ENCODE peak calls at places on chromosomes 13 and 19, in nine cellular contexts. B, D, X, J, T, V, Q, E and K are unnamed samples.

GRCh38 chr19:8550070-8550469 is 27.2 kb downstream of the MYO1F start:
- DNase-seq in E (no peak), J (no peak), X (no peak), Q (no peak), V (no peak), D (no peak), T (no peak), B (no peak), K (no peak)

GRCh38 chr13:64099994-64100393 is 2684.3 kb upstream of the PCDH20 start:
- DNase-seq in J (no peak), E (no peak), V (no peak), T (no peak), Q (no peak), X (no peak), D (no peak), B (no peak), K (no peak)

GRCh38 chr13:102587916-102588315 is 8.9 kb upstream of the TPP2 start:
- DNase-seq in X (no peak), T (no peak), D (no peak), J (no peak), B (no peak), E (no peak), V (no peak), Q (no peak), K (no peak)

GRCh38 chr13:83162493-83162892 is 719.8 kb downstream of the SLITRK1 start:
- DNase-seq in Q (no peak), D (peak; percentile 17), J (no peak), E (no peak), B (no peak), V (no peak), X (no peak), T (peak; percentile 3), K (no peak)

GRCh38 chr13:98821372-98822237 is 69.1 kb upstream of the SLC15A1 start:
- DNase-seq in X (no peak), B (no peak), T (no peak), V (no peak), D (no peak), J (no peak), E (no peak), Q (no peak), K (no peak)

GRCh38 chr13:71964491-71965108 is 97.6 kb upstream of the DACH1 start:
- DNase-seq in X (no peak), J (no peak), E (no peak), D (no peak), Q (no peak), B (no peak), V (no peak), T (no peak), K (no peak)

GRCh38 chr13:24104723-24105122 is 55.8 kb upstream of the SPATA13 start:
- DNase-seq in Q (no peak), B (no peak), J (no peak), V (no peak), X (no peak), E (no peak), T (no peak), D (no peak), K (no peak)

GRCh38 chr19:6833166-6833790 is 54.1 kb upstream of the ADGRE1 start:
- DNase-seq in J (no peak), Q (no peak), B (no peak), T (no peak), X (no peak), E (no peak), D (no peak), V (no peak), K (no peak)

GRCh38 chr13:113777311-113778260 is 18.6 kb downstream of the TMEM255B start:
- DNase-seq in B (peak; percentile 38), X (no peak), Q (no peak), V (no peak), E (no peak), J (no peak), D (peak; percentile 17), T (peak; percentile 34), K (no peak)

GRCh38 chr13:31639443-31640163 is 99.7 kb upstream of the RXFP2 start:
- DNase-seq in B (no peak), Q (no peak), E (no peak), T (no peak), J (no peak), D (peak; percentile 7), X (no peak), V (no peak), K (no peak)

GRCh38 chr19:48837586-48838191 is 1.4 kb upstream of the HSD17B14 start:
- DNase-seq in J (no peak), D (no peak), T (no peak), B (no peak), E (no peak), X (no peak), Q (no peak), V (peak; percentile 64), K (no peak)

GRCh38 chr13:21016487-21016886 is 44.9 kb downstream of the LATS2 start:
- DNase-seq in T (no peak), B (no peak), J (no peak), V (no peak), Q (no peak), D (no peak), X (no peak), E (no peak), K (no peak)

GRCh38 chr19:409006-409514 is at the start of gene C2CD4C:
- DNase-seq in B (peak; percentile 43), T (peak; percentile 68), E (peak; percentile 43), Q (no peak), J (no peak), D (no peak), V (no peak), X (no peak), K (peak; percentile 64)

GRCh38 chr19:44313231-44313630 is 8.4 kb upstream of the ZNF235 start:
- DNase-seq in J (no peak), B (no peak), Q (no peak), E (no peak), D (no peak), V (no peak), X (no peak), T (no peak), K (no peak)

GRCh38 chr19:43651758-43652545 is 12.3 kb upstream of the CADM4 start:
- DNase-seq in T (peak; percentile 81), X (peak; percentile 66), B (peak; percentile 64), D (peak; percentile 65), V (peak; percentile 80), Q (peak; percentile 12), E (peak; percentile 46), J (no peak), K (peak; percentile 44)

GRCh38 chr13:27792393-27793218 is at the start of gene GSX1:
- DNase-seq in E (peak; percentile 75), T (no peak), X (peak; percentile 72), D (peak; percentile 63), B (peak; percentile 70), Q (no peak), J (no peak), V (no peak), K (peak; percentile 75)
- H3K27me3 ChIP-seq in E (peaks cover 20% of the 10 kb centered on the region), T (peaks cover 26% of the 10 kb centered on the region), X (peaks cover 100% of the 10 kb centered on the region), D (peaks cover 89% of the 10 kb centered on the region), B (peaks cover 5% of the 10 kb centered on the region), Q (peaks cover 100% of the 10 kb centered on the region), J (no peaks in the 10 kb centered on the region), V (peaks cover 100% of the 10 kb centered on the region), K (peaks cover 100% of the 10 kb centered on the region)

DNA sequence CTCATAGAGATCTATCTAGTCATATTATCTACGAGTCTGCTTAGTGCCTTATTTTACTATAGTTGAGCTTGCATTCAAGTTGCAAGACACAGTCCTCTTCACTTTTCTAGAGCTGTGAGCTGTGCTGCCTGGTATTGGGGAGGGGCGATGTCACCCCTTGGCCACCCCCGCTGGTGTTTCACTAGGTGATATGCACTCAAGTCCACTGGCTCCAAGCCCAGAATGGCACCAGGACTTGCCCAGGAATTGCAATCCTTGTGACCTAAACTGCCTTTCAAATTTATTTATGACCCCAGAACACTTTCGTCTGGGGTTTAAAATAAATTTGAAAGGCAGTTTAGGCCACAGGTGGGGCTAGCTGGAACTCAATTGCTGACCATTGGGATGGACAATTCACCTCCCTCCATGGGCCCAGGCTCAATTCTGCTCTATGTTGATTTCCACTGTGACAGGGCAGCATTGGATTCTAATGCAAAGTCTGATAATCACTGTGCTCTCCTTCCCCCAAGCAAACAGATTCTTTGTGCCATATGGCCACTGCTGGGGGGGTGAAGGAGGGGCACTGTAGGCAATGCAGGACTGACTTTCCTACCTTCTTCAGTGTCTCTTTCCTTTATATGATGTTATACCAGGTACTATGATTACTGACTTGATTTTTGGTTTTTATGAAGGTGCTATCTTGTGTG is 1244.2 kb upstream of the MIR17HG start:
- DNase-seq in V (no peak), T (no peak), D (no peak), X (no peak), B (no peak), E (no peak), J (no peak), Q (no peak), K (no peak)
- H3K36me3 ChIP-seq in V (no peaks in the 10 kb centered on the region), T (no peaks in the 10 kb centered on the region), D (no peaks in the 10 kb centered on the region), X (no peaks in the 10 kb centered on the region), B (no peaks in the 10 kb centered on the region), E (no peaks in the 10 kb centered on the region), J (no peaks in the 10 kb centered on the region), Q (no peaks in the 10 kb centered on the region), K (no peaks in the 10 kb centered on the region)

DNA sequence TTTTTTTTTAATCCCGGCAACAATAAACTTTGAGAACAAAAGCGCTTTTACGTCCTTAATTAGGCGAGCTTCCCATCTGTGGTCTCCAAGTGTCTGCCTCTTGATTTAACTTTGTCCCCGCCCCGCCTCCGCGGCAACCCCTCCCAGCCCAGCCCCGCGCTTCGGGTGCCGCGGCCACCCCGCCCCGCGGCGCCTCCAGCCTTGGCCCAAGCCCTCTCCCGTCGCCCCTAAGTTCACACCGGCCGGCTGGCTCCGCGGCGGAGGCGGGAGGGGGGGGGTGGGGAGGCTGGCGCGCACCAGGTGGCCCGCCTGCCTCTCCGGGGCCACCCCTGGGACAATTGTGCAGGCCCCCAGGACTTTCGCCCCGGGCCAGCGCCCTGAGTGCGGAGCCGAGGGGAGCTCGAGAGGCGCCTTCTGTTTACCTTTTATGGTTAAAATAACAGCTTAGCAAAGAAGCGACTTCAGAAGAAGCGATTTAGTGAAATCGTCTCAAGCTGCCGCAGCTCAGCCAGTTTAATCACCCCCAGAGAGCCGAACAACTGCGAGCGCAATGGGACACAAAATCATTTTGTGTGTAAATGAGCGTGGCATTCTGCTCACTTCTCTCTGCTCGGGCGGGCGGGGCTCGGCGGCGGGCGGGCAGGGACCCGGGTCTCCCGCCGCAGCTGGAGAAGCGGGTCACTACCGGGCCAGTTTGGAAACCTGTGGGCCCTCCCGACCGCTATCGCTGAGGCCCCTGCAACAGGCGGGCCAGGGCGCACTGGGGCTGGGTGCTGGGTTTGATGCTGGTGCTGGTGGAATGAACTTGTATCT is 1.4 kb downstream of the KCTD15 start:
- DNase-seq in Q (no peak), J (no peak), B (peak; percentile 82), E (peak; percentile 58), T (peak; percentile 84), D (peak; percentile 33), V (peak; percentile 81), X (peak; percentile 57), K (peak; percentile 82)
- TF ChIP-seq POLR2A in Q (no peak), J (no peak), B (no peak), E (no peak), T (no peak), D (no peak), V (no peak), X (no peak), K (no peak)

DNA sequence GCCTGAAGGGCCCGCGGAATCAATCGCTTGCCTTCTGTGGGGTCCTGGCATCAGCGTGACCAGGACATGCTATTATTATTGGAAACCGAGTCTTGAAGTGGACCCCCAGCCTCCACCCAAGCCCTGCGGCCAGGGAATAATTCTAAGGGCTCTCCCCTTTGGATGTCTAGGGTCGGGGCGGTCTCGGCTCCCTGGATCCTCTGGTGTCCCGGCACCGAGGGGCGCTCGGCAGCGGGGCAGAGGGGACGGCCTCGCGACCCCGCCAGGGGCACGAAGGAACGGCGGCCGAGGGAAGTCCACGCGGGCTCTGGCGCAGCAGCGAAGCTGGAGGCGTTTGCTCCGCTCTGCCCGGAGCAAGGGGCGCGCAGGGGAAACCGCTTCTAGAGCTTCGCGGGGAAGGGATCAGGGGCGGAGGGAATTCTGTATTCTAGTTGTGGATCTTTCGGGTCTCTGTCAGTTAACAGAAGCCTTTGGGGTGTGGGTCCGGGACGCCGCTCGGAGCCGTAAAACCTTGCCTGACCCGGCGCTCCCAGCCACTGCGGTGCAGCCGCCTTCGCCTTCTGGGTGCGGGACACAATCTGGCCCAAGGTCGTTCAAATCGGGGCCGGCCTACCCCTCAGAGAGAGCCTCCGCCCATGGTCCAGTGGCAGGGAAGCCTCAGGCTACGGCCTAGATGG is 118.2 kb downstream of the KCNRG start:
- DNase-seq in E (no peak), J (no peak), B (no peak), X (no peak), T (no peak), D (no peak), Q (no peak), V (no peak), K (no peak)
- H3K27me3 ChIP-seq in E (peaks cover 5% of the 10 kb centered on the region), J (peaks cover 3% of the 10 kb centered on the region), B (peaks cover 3% of the 10 kb centered on the region), X (peaks cover 60% of the 10 kb centered on the region), T (no peaks in the 10 kb centered on the region), D (peaks cover 21% of the 10 kb centered on the region), Q (no peaks in the 10 kb centered on the region), V (peaks cover 58% of the 10 kb centered on the region), K (peaks cover 8% of the 10 kb centered on the region)